ENCODE peak calls at places on chromosome 16, in six cellular contexts. Z, T, L, C, Y and H are unnamed samples.

GRCh38 chr16:66844342-66845079 is at the start of gene CA7:
- DNase-seq in Y (no peak), C (peak; percentile 21), L (no peak), T (no peak), Z (no peak), H (no peak)

GRCh38 chr16:10886739-10887269 is 9.8 kb downstream of the CIITA start:
- DNase-seq in Y (no peak), L (peak; percentile 50), T (no peak), Z (no peak), C (no peak), H (no peak)

GRCh38 chr16:13863075-13863765 is 56.7 kb upstream of the ERCC4 start:
- DNase-seq in L (no peak), C (no peak), Y (no peak), T (no peak), Z (no peak), H (no peak)

GRCh38 chr16:17345043-17345442 is 125.7 kb downstream of the XYLT1 start:
- DNase-seq in T (no peak), Y (no peak), L (peak; percentile 39), Z (no peak), C (peak; percentile 42), H (no peak)

GRCh38 chr16:4488486-4488967 is 12.3 kb downstream of the HMOX2 start:
- DNase-seq in T (no peak), C (no peak), Y (no peak), L (no peak), Z (no peak), H (no peak)

GRCh38 chr16:85274924-85275323 is 162.7 kb upstream of the CIBAR2 start:
- DNase-seq in L (no peak), Z (no peak), Y (no peak), T (no peak), C (no peak), H (no peak)

GRCh38 chr16:65832679-65833078 is 533.8 kb upstream of the CDH5 start:
- DNase-seq in Z (no peak), L (no peak), C (no peak), T (no peak), Y (no peak), H (no peak)

GRCh38 chr16:77450790-77451487 is 16.1 kb upstream of the ADAMTS18 start:
- DNase-seq in C (no peak), Y (no peak), T (no peak), Z (peak; percentile 92), L (no peak), H (no peak)

GRCh38 chr16:11142951-11143740 is 112.9 kb downstream of the SOCS1 start:
- DNase-seq in T (no peak), Y (no peak), Z (peak; percentile 23), C (no peak), L (no peak), H (no peak)

GRCh38 chr16:11844499-11844898 is 6.8 kb downstream of the RSL1D1 start:
- DNase-seq in Z (no peak), T (no peak), L (no peak), Y (no peak), C (no peak), H (no peak)

GRCh38 chr16:47887496-47887895 is 268.3 kb downstream of the ABCC12 start:
- DNase-seq in C (peak; percentile 50), Y (no peak), T (no peak), L (no peak), Z (no peak), H (peak; percentile 77)

GRCh38 chr16:10971560-10971961 is 27.2 kb downstream of the CLEC16A start:
- DNase-seq in Y (no peak), C (peak; percentile 96), T (no peak), Z (peak; percentile 50), L (no peak), H (peak; percentile 95)

GRCh38 chr16:15567823-15568222 is 75.1 kb downstream of the MARF1 start:
- DNase-seq in T (no peak), L (no peak), Z (no peak), Y (no peak), C (no peak), H (no peak)

GRCh38 chr16:2664522-2665096 is 17.7 kb upstream of the KCTD5 start:
- DNase-seq in L (no peak), T (no peak), Y (no peak), Z (peak; percentile 12), C (no peak), H (no peak)

GRCh38 chr16:67445126-67445426 is 14.2 kb downstream of the HSD11B2 start:
- DNase-seq in L (no peak), Y (no peak), T (no peak), C (no peak), Z (no peak), H (no peak)

GRCh38 chr16:11349599-11350276 is 4.5 kb downstream of the RMI2 start:
- DNase-seq in T (peak; percentile 56), C (peak; percentile 86), L (no peak), Y (no peak), Z (no peak), H (peak; percentile 45)

GRCh38 chr16:22813946-22814325 is at the start of gene HS3ST2:
- DNase-seq in Y (no peak), C (peak; percentile 93), L (peak; percentile 27), Z (peak; percentile 40), T (peak; percentile 42), H (peak; percentile 78)

GRCh38 chr16:84832488-84833141 is 12.8 kb downstream of the CRISPLD2 start:
- DNase-seq in L (no peak), T (peak; percentile 81), Y (no peak), Z (no peak), C (peak; percentile 99), H (no peak)

GRCh38 chr16:27236635-27237228 is 31.8 kb downstream of the NSMCE1 start:
- DNase-seq in C (no peak), L (no peak), Y (no peak), T (no peak), Z (no peak), H (no peak)

GRCh38 chr16:80084163-80084562 is 456.6 kb upstream of the DYNLRB2 start:
- DNase-seq in L (no peak), Y (no peak), Z (no peak), C (no peak), T (no peak), H (no peak)

GRCh38 chr16:337975-338575 is 14.4 kb downstream of the AXIN1 start:
- DNase-seq in L (no peak), C (no peak), Y (no peak), T (no peak), Z (no peak), H (no peak)

GRCh38 chr16:75267631-75268264 is 16.3 kb upstream of the BCAR1 start:
- DNase-seq in L (peak; percentile 40), T (peak; percentile 80), Y (no peak), C (peak; percentile 80), Z (peak; percentile 91), H (no peak)

GRCh38 chr16:85019659-85020245 is 7.8 kb upstream of the KIAA0513 start:
- DNase-seq in Z (peak; percentile 52), L (no peak), C (no peak), T (peak; percentile 47), Y (no peak), H (no peak)

GRCh38 chr16:70664325-70665112 is 18.2 kb downstream of the IL34 start:
- DNase-seq in L (no peak), Z (no peak), Y (no peak), C (no peak), T (no peak), H (peak; percentile 57)

GRCh38 chr16:75250809-75251279 is 580 bp downstream of the BCAR1 start:
- DNase-seq in Y (no peak), C (peak; percentile 74), L (peak; percentile 80), Z (no peak), T (peak; percentile 50), H (no peak)

GRCh38 chr16:57727610-57728009 is 8.0 kb upstream of the KATNB1 start:
- DNase-seq in Y (no peak), L (no peak), T (no peak), Z (no peak), C (no peak), H (no peak)

GRCh38 chr16:85123891-85124635 is 11.8 kb upstream of the CIBAR2 start:
- DNase-seq in L (no peak), C (peak; percentile 95), Z (no peak), Y (no peak), T (peak; percentile 72), H (peak; percentile 69)

GRCh38 chr16:15924996-15925395 is 24.4 kb upstream of the ABCC1 start:
- DNase-seq in Y (no peak), T (no peak), C (no peak), L (no peak), Z (no peak), H (no peak)

GRCh38 chr16:81633147-81633619 is 145.9 kb upstream of the PLCG2 start:
- DNase-seq in Z (no peak), T (no peak), Y (no peak), C (no peak), L (no peak), H (peak; percentile 70)

GRCh38 chr16:66516808-66517585 is 32.9 kb downstream of the TK2 start:
- DNase-seq in T (peak; percentile 96), C (peak; percentile 99), Y (peak; percentile 38), Z (peak; percentile 86), L (peak; percentile 95), H (peak; percentile 86)

GRCh38 chr16:77290451-77291110 is 91.4 kb downstream of the SYCE1L start:
- DNase-seq in Z (peak; percentile 86), T (no peak), Y (no peak), C (peak; percentile 71), L (no peak), H (no peak)

GRCh38 chr16:50388491-50388890 is 19.7 kb upstream of the BRD7 start:
- DNase-seq in Z (no peak), T (no peak), C (no peak), L (no peak), Y (no peak), H (no peak)

GRCh38 chr16:10556240-10556639 is 24.2 kb downstream of the EMP2 start:
- DNase-seq in Y (no peak), T (no peak), L (no peak), C (no peak), Z (no peak), H (no peak)

GRCh38 chr16:88803264-88803987 is at the start of gene CDT1:
- DNase-seq in T (peak; percentile 89), Y (peak; percentile 78), L (peak; percentile 100), Z (peak; percentile 38), C (peak; percentile 93), H (peak; percentile 82)

GRCh38 chr16:67986949-67987348 is 6.7 kb upstream of the DPEP3 start:
- DNase-seq in C (no peak), L (peak; percentile 2), Z (no peak), Y (no peak), T (no peak), H (no peak)

GRCh38 chr16:68069511-68070248 is 15.5 kb upstream of the NFATC3 start:
- DNase-seq in Y (no peak), L (no peak), T (peak; percentile 47), Z (peak; percentile 48), C (no peak), H (no peak)

GRCh38 chr16:47965439-47965838 is 190.4 kb downstream of the ABCC12 start:
- DNase-seq in T (no peak), L (no peak), Y (no peak), Z (no peak), C (peak; percentile 5), H (peak; percentile 37)

GRCh38 chr16:24189941-24190340 is 66.2 kb upstream of the CACNG3 start:
- DNase-seq in L (peak; percentile 10), C (no peak), T (no peak), Y (no peak), Z (no peak), H (no peak)